ENCODE peak calls at places on chromosomes 12 and 14, in six cellular contexts. One of them, this sample, is unnamed.

GRCh38 chr12:6074979-6075585 is 49.4 kb downstream of the VWF start:
- DNase-seq in aorta: no peak
- DNase-seq in testis: no peak
- DNase-seq in heart left ventricle: peak; percentile 61
- DNase-seq in uterus: no peak
- DNase-seq in vagina: no peak
- DNase-seq in this sample: peak; percentile 66

GRCh38 chr14:29518335-29518734 is 409.3 kb downstream of the PRKD1 start:
- DNase-seq in aorta: no peak
- DNase-seq in testis: no peak
- DNase-seq in heart left ventricle: no peak
- DNase-seq in uterus: no peak
- DNase-seq in vagina: no peak
- DNase-seq in this sample: no peak

GRCh38 chr14:35285168-35285990 is 6.8 kb upstream of the PSMA6 start:
- DNase-seq in aorta: no peak
- DNase-seq in testis: no peak
- DNase-seq in heart left ventricle: no peak
- DNase-seq in uterus: no peak
- DNase-seq in vagina: no peak
- DNase-seq in this sample: no peak

GRCh38 chr12:106078358-106079025 is 60.3 kb downstream of the NUAK1 start:
- DNase-seq in aorta: peak; percentile 92
- DNase-seq in testis: no peak
- DNase-seq in heart left ventricle: peak; percentile 68
- DNase-seq in uterus: peak; percentile 64
- DNase-seq in vagina: peak; percentile 61
- DNase-seq in this sample: no peak

GRCh38 chr14:42930058-42930457 is 1323.4 kb downstream of the LRFN5 start:
- DNase-seq in aorta: no peak
- DNase-seq in testis: no peak
- DNase-seq in heart left ventricle: no peak
- DNase-seq in uterus: no peak
- DNase-seq in vagina: no peak
- DNase-seq in this sample: peak; percentile 73

GRCh38 chr12:54279227-54279631 is 693 bp downstream of the CBX5 start:
- DNase-seq in aorta: no peak
- DNase-seq in testis: no peak
- DNase-seq in heart left ventricle: no peak
- DNase-seq in uterus: no peak
- DNase-seq in vagina: no peak
- DNase-seq in this sample: no peak

GRCh38 chr12:107329569-107330324 is 236.4 kb upstream of the CRY1 start:
- DNase-seq in aorta: no peak
- DNase-seq in testis: no peak
- DNase-seq in heart left ventricle: no peak
- DNase-seq in uterus: no peak
- DNase-seq in vagina: no peak
- DNase-seq in this sample: no peak

GRCh38 chr14:81400202-81400678 is at the start of gene STON2:
- DNase-seq in aorta: no peak
- DNase-seq in testis: peak; percentile 16
- DNase-seq in heart left ventricle: peak; percentile 16
- DNase-seq in uterus: no peak
- DNase-seq in vagina: no peak
- DNase-seq in this sample: no peak

GRCh38 chr12:68237068-68237467 is 11.5 kb upstream of the IL26 start:
- DNase-seq in aorta: no peak
- DNase-seq in testis: no peak
- DNase-seq in heart left ventricle: no peak
- DNase-seq in uterus: no peak
- DNase-seq in vagina: no peak
- DNase-seq in this sample: no peak

GRCh38 chr12:71810905-71811304 is 28.7 kb upstream of the TBC1D15 start:
- DNase-seq in aorta: no peak
- DNase-seq in testis: no peak
- DNase-seq in heart left ventricle: no peak
- DNase-seq in uterus: no peak
- DNase-seq in vagina: no peak
- DNase-seq in this sample: no peak

GRCh38 chr12:80195737-80196136 is 96.4 kb downstream of the OTOGL start:
- DNase-seq in aorta: no peak
- DNase-seq in testis: no peak
- DNase-seq in heart left ventricle: no peak
- DNase-seq in uterus: no peak
- DNase-seq in vagina: no peak
- DNase-seq in this sample: no peak

GRCh38 chr12:85448548-85449139 is 168.6 kb downstream of the ALX1 start:
- DNase-seq in aorta: no peak
- DNase-seq in testis: no peak
- DNase-seq in heart left ventricle: no peak
- DNase-seq in uterus: no peak
- DNase-seq in vagina: no peak
- DNase-seq in this sample: peak; percentile 51

GRCh38 chr12:50581226-50582184 is 76.7 kb downstream of the DIP2B start:
- DNase-seq in aorta: no peak
- DNase-seq in testis: no peak
- DNase-seq in heart left ventricle: no peak
- DNase-seq in uterus: no peak
- DNase-seq in vagina: no peak
- DNase-seq in this sample: no peak

GRCh38 chr12:111578276-111578970 is 20.7 kb downstream of the ATXN2 start:
- DNase-seq in aorta: no peak
- DNase-seq in testis: no peak
- DNase-seq in heart left ventricle: no peak
- DNase-seq in uterus: no peak
- DNase-seq in vagina: no peak
- DNase-seq in this sample: no peak

GRCh38 chr12:3698218-3698974 is 54.5 kb downstream of the CRACR2A start:
- DNase-seq in aorta: no peak
- DNase-seq in testis: peak; percentile 42
- DNase-seq in heart left ventricle: no peak
- DNase-seq in uterus: no peak
- DNase-seq in vagina: no peak
- DNase-seq in this sample: peak; percentile 69

GRCh38 chr14:35043046-35043445 is 3.0 kb upstream of the FAM177A1 start:
- DNase-seq in aorta: no peak
- DNase-seq in testis: no peak
- DNase-seq in heart left ventricle: no peak
- DNase-seq in uterus: no peak
- DNase-seq in vagina: no peak
- DNase-seq in this sample: no peak

GRCh38 chr14:87260460-87260859 is 732.5 kb downstream of the GALC start:
- DNase-seq in aorta: no peak
- DNase-seq in testis: no peak
- DNase-seq in heart left ventricle: no peak
- DNase-seq in uterus: no peak
- DNase-seq in vagina: no peak
- DNase-seq in this sample: no peak

GRCh38 chr12:110074089-110074488 is 25.8 kb upstream of the C12orf76 start:
- DNase-seq in aorta: no peak
- DNase-seq in testis: no peak
- DNase-seq in heart left ventricle: no peak
- DNase-seq in uterus: no peak
- DNase-seq in vagina: no peak
- DNase-seq in this sample: no peak

GRCh38 chr14:49105512-49105911 is 480.7 kb downstream of the RPS29 start:
- DNase-seq in aorta: no peak
- DNase-seq in testis: no peak
- DNase-seq in heart left ventricle: no peak
- DNase-seq in uterus: no peak
- DNase-seq in vagina: no peak
- DNase-seq in this sample: no peak

GRCh38 chr12:49098035-49098451 is 3.4 kb upstream of the DHH start:
- DNase-seq in aorta: peak; percentile 80
- DNase-seq in testis: peak; percentile 75
- DNase-seq in heart left ventricle: peak; percentile 27
- DNase-seq in uterus: peak; percentile 55
- DNase-seq in vagina: no peak
- DNase-seq in this sample: peak; percentile 68

GRCh38 chr14:93977171-93977570 is 801 bp upstream of the ASB2 start:
- DNase-seq in aorta: no peak
- DNase-seq in testis: no peak
- DNase-seq in heart left ventricle: no peak
- DNase-seq in uterus: no peak
- DNase-seq in vagina: no peak
- DNase-seq in this sample: no peak

GRCh38 chr14:74754157-74754556 is 9.0 kb upstream of the YLPM1 start:
- DNase-seq in aorta: no peak
- DNase-seq in testis: no peak
- DNase-seq in heart left ventricle: no peak
- DNase-seq in uterus: no peak
- DNase-seq in vagina: no peak
- DNase-seq in this sample: no peak

GRCh38 chr12:33670284-33670683 is 230.7 kb upstream of the SYT10 start:
- DNase-seq in aorta: no peak
- DNase-seq in testis: no peak
- DNase-seq in heart left ventricle: no peak
- DNase-seq in uterus: no peak
- DNase-seq in vagina: no peak
- DNase-seq in this sample: no peak

GRCh38 chr12:103956515-103957027 is 9.1 kb upstream of the TDG start:
- DNase-seq in aorta: no peak
- DNase-seq in testis: no peak
- DNase-seq in heart left ventricle: no peak
- DNase-seq in uterus: no peak
- DNase-seq in vagina: no peak
- DNase-seq in this sample: no peak

GRCh38 chr12:64801381-64801780 is 23.1 kb upstream of the TBC1D30 start:
- DNase-seq in aorta: no peak
- DNase-seq in testis: no peak
- DNase-seq in heart left ventricle: no peak
- DNase-seq in uterus: no peak
- DNase-seq in vagina: no peak
- DNase-seq in this sample: no peak

GRCh38 chr12:124847113-124847512 is 16.6 kb downstream of the SCARB1 start:
- DNase-seq in aorta: no peak
- DNase-seq in testis: peak; percentile 48
- DNase-seq in heart left ventricle: no peak
- DNase-seq in uterus: no peak
- DNase-seq in vagina: no peak
- DNase-seq in this sample: no peak

GRCh38 chr12:101925352-101925751 is 48.0 kb downstream of the DRAM1 start:
- DNase-seq in aorta: no peak
- DNase-seq in testis: peak; percentile 54
- DNase-seq in heart left ventricle: peak; percentile 67
- DNase-seq in uterus: peak; percentile 80
- DNase-seq in vagina: no peak
- DNase-seq in this sample: peak; percentile 6

GRCh38 chr12:28089363-28089762 is 100.9 kb upstream of the CCDC91 start:
- DNase-seq in aorta: no peak
- DNase-seq in testis: no peak
- DNase-seq in heart left ventricle: peak; percentile 16
- DNase-seq in uterus: no peak
- DNase-seq in vagina: no peak
- DNase-seq in this sample: peak; percentile 40

GRCh38 chr14:46417066-46417465 is 234.5 kb downstream of the RPL10L start:
- DNase-seq in aorta: no peak
- DNase-seq in testis: no peak
- DNase-seq in heart left ventricle: no peak
- DNase-seq in uterus: no peak
- DNase-seq in vagina: no peak
- DNase-seq in this sample: no peak

GRCh38 chr12:127284021-127284420 is 982.9 kb upstream of the TMEM132C start:
- DNase-seq in aorta: no peak
- DNase-seq in testis: no peak
- DNase-seq in heart left ventricle: no peak
- DNase-seq in uterus: no peak
- DNase-seq in vagina: no peak
- DNase-seq in this sample: no peak

GRCh38 chr12:96514328-96514727 is 25.0 kb downstream of the CFAP54 start:
- DNase-seq in aorta: no peak
- DNase-seq in testis: no peak
- DNase-seq in heart left ventricle: no peak
- DNase-seq in uterus: no peak
- DNase-seq in vagina: no peak
- DNase-seq in this sample: no peak

GRCh38 chr14:98189521-98189920 is 1082.5 kb downstream of the BCL11B start:
- DNase-seq in aorta: no peak
- DNase-seq in testis: no peak
- DNase-seq in heart left ventricle: no peak
- DNase-seq in uterus: no peak
- DNase-seq in vagina: no peak
- DNase-seq in this sample: no peak
- H3K27me3 ChIP-seq in aorta: no peaks in the 10 kb centered on the region
- H3K27me3 ChIP-seq in testis: no peaks in the 10 kb centered on the region
- H3K27me3 ChIP-seq in heart left ventricle: no peaks in the 10 kb centered on the region
- H3K27me3 ChIP-seq in uterus: no peaks in the 10 kb centered on the region
- H3K27me3 ChIP-seq in vagina: no peaks in the 10 kb centered on the region
- H3K27me3 ChIP-seq in this sample: no peaks in the 10 kb centered on the region

GRCh38 chr12:115687094-115687493 is 590.4 kb downstream of the MED13L start:
- DNase-seq in aorta: no peak
- DNase-seq in testis: no peak
- DNase-seq in heart left ventricle: no peak
- DNase-seq in uterus: no peak
- DNase-seq in vagina: no peak
- DNase-seq in this sample: no peak
- H3K27me3 ChIP-seq in aorta: no peaks in the 10 kb centered on the region
- H3K27me3 ChIP-seq in testis: no peaks in the 10 kb centered on the region
- H3K27me3 ChIP-seq in heart left ventricle: no peaks in the 10 kb centered on the region
- H3K27me3 ChIP-seq in uterus: no peaks in the 10 kb centered on the region
- H3K27me3 ChIP-seq in vagina: no peaks in the 10 kb centered on the region
- H3K27me3 ChIP-seq in this sample: no peaks in the 10 kb centered on the region

DNA sequence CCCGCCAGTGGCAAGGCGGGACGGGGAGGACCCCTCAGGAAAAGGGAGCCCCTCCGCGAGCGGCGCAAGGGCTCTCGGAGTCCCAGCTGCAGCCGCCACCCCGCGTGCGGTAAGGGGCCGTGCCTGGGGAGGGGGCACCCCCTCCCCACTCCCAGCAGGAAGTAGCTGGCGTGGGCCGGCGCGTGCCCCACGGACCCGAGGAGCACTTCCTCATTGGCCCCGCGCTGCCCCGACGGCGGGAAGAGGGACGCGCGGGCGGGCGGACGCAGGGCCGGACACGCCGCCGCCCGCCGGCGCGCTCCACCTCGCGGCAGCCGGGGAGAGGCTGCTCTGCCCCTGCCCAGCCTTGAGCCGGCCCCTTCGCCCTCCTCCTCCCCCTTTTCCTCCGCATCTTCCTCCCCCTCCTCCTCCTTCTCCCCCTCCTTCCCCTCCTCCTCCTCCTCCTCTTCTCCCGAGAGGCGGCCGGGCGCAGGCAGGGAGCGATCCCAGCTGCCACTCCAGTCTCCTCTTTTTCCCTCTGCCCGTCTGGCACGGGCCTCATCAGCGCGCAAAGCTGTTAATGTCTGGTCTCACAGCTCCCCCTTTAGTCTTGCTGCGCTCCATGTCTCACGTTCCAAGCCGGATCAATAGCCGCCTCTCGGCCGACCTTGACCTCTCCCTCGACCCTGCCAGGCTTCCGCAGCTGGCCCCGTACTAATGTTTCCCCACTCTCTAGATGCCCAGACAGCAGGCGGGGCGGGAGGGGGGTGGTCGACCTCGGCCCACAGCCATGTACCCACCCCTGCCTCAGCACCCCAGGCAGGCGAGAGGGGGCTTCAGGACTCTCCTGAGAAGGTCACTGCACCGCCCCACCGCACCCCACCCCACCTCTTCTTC is 2.6 kb upstream of the BCL11B start:
- DNase-seq in aorta: no peak
- DNase-seq in testis: peak; percentile 83
- DNase-seq in heart left ventricle: peak; percentile 44
- DNase-seq in uterus: no peak
- DNase-seq in vagina: no peak
- DNase-seq in this sample: peak; percentile 88
- H3K27me3 ChIP-seq in aorta: peaks cover 6% of the 10 kb centered on the region
- H3K27me3 ChIP-seq in testis: no peaks in the 10 kb centered on the region
- H3K27me3 ChIP-seq in heart left ventricle: peaks cover 42% of the 10 kb centered on the region
- H3K27me3 ChIP-seq in uterus: peaks cover 18% of the 10 kb centered on the region
- H3K27me3 ChIP-seq in vagina: peaks cover 9% of the 10 kb centered on the region
- H3K27me3 ChIP-seq in this sample: peaks cover 7% of the 10 kb centered on the region

GRCh38 chr12:114069507-114069906 is 103.4 kb upstream of the RBM19 start:
- DNase-seq in aorta: no peak
- DNase-seq in testis: no peak
- DNase-seq in heart left ventricle: no peak
- DNase-seq in uterus: no peak
- DNase-seq in vagina: no peak
- DNase-seq in this sample: no peak
- H3K27me3 ChIP-seq in aorta: peaks cover 3% of the 10 kb centered on the region
- H3K27me3 ChIP-seq in testis: no peaks in the 10 kb centered on the region
- H3K27me3 ChIP-seq in heart left ventricle: no peaks in the 10 kb centered on the region
- H3K27me3 ChIP-seq in uterus: no peaks in the 10 kb centered on the region
- H3K27me3 ChIP-seq in vagina: no peaks in the 10 kb centered on the region
- H3K27me3 ChIP-seq in this sample: no peaks in the 10 kb centered on the region